ENCODE peak calls at places on chromosome X, in eight cellular contexts. One of them, this sample, is unnamed.

GRCh38 chrX:67351411-67351810 is 192.4 kb upstream of the AR start:
- DNase-seq in substantia nigra: no peak
- DNase-seq in NCI-H1105: no peak
- DNase-seq in coronary artery: no peak
- DNase-seq in suprapubic skin: no peak
- DNase-seq in activated naive CD4-positive, alpha-beta T cell: no peak
- DNase-seq in osteocyte: no peak
- DNase-seq in HTR-8/SVneo: no peak
- DNase-seq in this sample: no peak

GRCh38 chrX:42094208-42094607 is 170.9 kb upstream of the CASK start:
- DNase-seq in substantia nigra: no peak
- DNase-seq in NCI-H1105: no peak
- DNase-seq in coronary artery: no peak
- DNase-seq in suprapubic skin: no peak
- DNase-seq in activated naive CD4-positive, alpha-beta T cell: no peak
- DNase-seq in osteocyte: no peak
- DNase-seq in HTR-8/SVneo: peak; percentile 10
- DNase-seq in this sample: no peak

GRCh38 chrX:20237864-20238263 is 28.8 kb downstream of the RPS6KA3 start:
- DNase-seq in substantia nigra: no peak
- DNase-seq in NCI-H1105: no peak
- DNase-seq in coronary artery: no peak
- DNase-seq in suprapubic skin: no peak
- DNase-seq in activated naive CD4-positive, alpha-beta T cell: no peak
- DNase-seq in osteocyte: no peak
- DNase-seq in HTR-8/SVneo: no peak
- DNase-seq in this sample: no peak

GRCh38 chrX:16528620-16529019 is 121.3 kb upstream of the S100G start:
- DNase-seq in substantia nigra: no peak
- DNase-seq in NCI-H1105: no peak
- DNase-seq in coronary artery: no peak
- DNase-seq in suprapubic skin: no peak
- DNase-seq in activated naive CD4-positive, alpha-beta T cell: no peak
- DNase-seq in osteocyte: no peak
- DNase-seq in HTR-8/SVneo: no peak
- DNase-seq in this sample: no peak

GRCh38 chrX:2650865-2651264 is 40.2 kb upstream of the CD99 start:
- DNase-seq in substantia nigra: no peak
- DNase-seq in NCI-H1105: no peak
- DNase-seq in coronary artery: no peak
- DNase-seq in suprapubic skin: no peak
- DNase-seq in activated naive CD4-positive, alpha-beta T cell: no peak
- DNase-seq in osteocyte: no peak
- DNase-seq in HTR-8/SVneo: no peak
- DNase-seq in this sample: no peak

GRCh38 chrX:104330966-104331365 is 76.2 kb upstream of the ESX1 start:
- DNase-seq in substantia nigra: no peak
- DNase-seq in NCI-H1105: no peak
- DNase-seq in coronary artery: no peak
- DNase-seq in suprapubic skin: no peak
- DNase-seq in activated naive CD4-positive, alpha-beta T cell: no peak
- DNase-seq in osteocyte: no peak
- DNase-seq in HTR-8/SVneo: no peak
- DNase-seq in this sample: no peak

GRCh38 chrX:135477576-135477975 is 42.9 kb upstream of the INTS6L start:
- DNase-seq in substantia nigra: peak; percentile 2
- DNase-seq in NCI-H1105: peak; percentile 75
- DNase-seq in coronary artery: no peak
- DNase-seq in suprapubic skin: no peak
- DNase-seq in activated naive CD4-positive, alpha-beta T cell: no peak
- DNase-seq in osteocyte: no peak
- DNase-seq in HTR-8/SVneo: peak; percentile 3
- DNase-seq in this sample: no peak

GRCh38 chrX:23902419-23902818 is 5.3 kb downstream of the APOO start:
- DNase-seq in substantia nigra: no peak
- DNase-seq in NCI-H1105: peak; percentile 6
- DNase-seq in coronary artery: no peak
- DNase-seq in suprapubic skin: no peak
- DNase-seq in activated naive CD4-positive, alpha-beta T cell: no peak
- DNase-seq in osteocyte: no peak
- DNase-seq in HTR-8/SVneo: peak; percentile 61
- DNase-seq in this sample: no peak

GRCh38 chrX:97685753-97686152 is 802.0 kb downstream of the RPA4 start:
- DNase-seq in substantia nigra: no peak
- DNase-seq in NCI-H1105: peak; percentile 35
- DNase-seq in coronary artery: no peak
- DNase-seq in suprapubic skin: no peak
- DNase-seq in activated naive CD4-positive, alpha-beta T cell: no peak
- DNase-seq in osteocyte: no peak
- DNase-seq in HTR-8/SVneo: no peak
- DNase-seq in this sample: no peak

GRCh38 chrX:66544181-66544580 is 94.7 kb downstream of the EDA2R start:
- DNase-seq in substantia nigra: no peak
- DNase-seq in NCI-H1105: no peak
- DNase-seq in coronary artery: no peak
- DNase-seq in suprapubic skin: no peak
- DNase-seq in activated naive CD4-positive, alpha-beta T cell: no peak
- DNase-seq in osteocyte: no peak
- DNase-seq in HTR-8/SVneo: no peak
- DNase-seq in this sample: no peak

GRCh38 chrX:149161438-149162088 is 343.5 kb downstream of the IDS start:
- DNase-seq in substantia nigra: no peak
- DNase-seq in NCI-H1105: no peak
- DNase-seq in coronary artery: no peak
- DNase-seq in suprapubic skin: no peak
- DNase-seq in activated naive CD4-positive, alpha-beta T cell: no peak
- DNase-seq in osteocyte: no peak
- DNase-seq in HTR-8/SVneo: no peak
- DNase-seq in this sample: no peak

GRCh38 chrX:50609796-50610195 is 139.2 kb upstream of the DGKK start:
- DNase-seq in substantia nigra: no peak
- DNase-seq in NCI-H1105: no peak
- DNase-seq in coronary artery: no peak
- DNase-seq in suprapubic skin: no peak
- DNase-seq in activated naive CD4-positive, alpha-beta T cell: no peak
- DNase-seq in osteocyte: no peak
- DNase-seq in HTR-8/SVneo: no peak
- DNase-seq in this sample: no peak

GRCh38 chrX:118614150-118614549 is 113.3 kb upstream of the IL13RA1 start:
- DNase-seq in substantia nigra: no peak
- DNase-seq in NCI-H1105: no peak
- DNase-seq in coronary artery: no peak
- DNase-seq in suprapubic skin: no peak
- DNase-seq in activated naive CD4-positive, alpha-beta T cell: no peak
- DNase-seq in osteocyte: no peak
- DNase-seq in HTR-8/SVneo: no peak
- DNase-seq in this sample: no peak

GRCh38 chrX:57977992-57978391 is 67.7 kb upstream of the ZXDA start:
- DNase-seq in substantia nigra: no peak
- DNase-seq in NCI-H1105: no peak
- DNase-seq in coronary artery: no peak
- DNase-seq in suprapubic skin: no peak
- DNase-seq in activated naive CD4-positive, alpha-beta T cell: no peak
- DNase-seq in osteocyte: no peak
- DNase-seq in HTR-8/SVneo: no peak
- DNase-seq in this sample: no peak

GRCh38 chrX:132489256-132490085 is 633 bp upstream of the MBNL3 start:
- DNase-seq in substantia nigra: peak; percentile 4
- DNase-seq in NCI-H1105: peak; percentile 47
- DNase-seq in coronary artery: peak; percentile 74
- DNase-seq in suprapubic skin: peak; percentile 78
- DNase-seq in activated naive CD4-positive, alpha-beta T cell: peak; percentile 20
- DNase-seq in osteocyte: peak; percentile 87
- DNase-seq in HTR-8/SVneo: no peak
- DNase-seq in this sample: peak; percentile 80

GRCh38 chrX:13938766-13939530 is 90.7 kb downstream of the GEMIN8 start:
- DNase-seq in substantia nigra: no peak
- DNase-seq in NCI-H1105: no peak
- DNase-seq in coronary artery: no peak
- DNase-seq in suprapubic skin: no peak
- DNase-seq in activated naive CD4-positive, alpha-beta T cell: no peak
- DNase-seq in osteocyte: no peak
- DNase-seq in HTR-8/SVneo: no peak
- DNase-seq in this sample: peak; percentile 69

GRCh38 chrX:49061490-49061889 is 2.7 kb downstream of the CCDC120 start:
- DNase-seq in substantia nigra: no peak
- DNase-seq in NCI-H1105: no peak
- DNase-seq in coronary artery: no peak
- DNase-seq in suprapubic skin: no peak
- DNase-seq in activated naive CD4-positive, alpha-beta T cell: no peak
- DNase-seq in osteocyte: no peak
- DNase-seq in HTR-8/SVneo: no peak
- DNase-seq in this sample: no peak

GRCh38 chrX:39381446-39381845 is 580.2 kb downstream of the MID1IP1 start:
- DNase-seq in substantia nigra: no peak
- DNase-seq in NCI-H1105: no peak
- DNase-seq in coronary artery: no peak
- DNase-seq in suprapubic skin: no peak
- DNase-seq in activated naive CD4-positive, alpha-beta T cell: no peak
- DNase-seq in osteocyte: no peak
- DNase-seq in HTR-8/SVneo: no peak
- DNase-seq in this sample: no peak

GRCh38 chrX:1618689-1619088 is 3.8 kb downstream of the ASMT start:
- DNase-seq in substantia nigra: no peak
- DNase-seq in NCI-H1105: no peak
- DNase-seq in coronary artery: no peak
- DNase-seq in suprapubic skin: no peak
- DNase-seq in activated naive CD4-positive, alpha-beta T cell: no peak
- DNase-seq in osteocyte: no peak
- DNase-seq in HTR-8/SVneo: no peak
- DNase-seq in this sample: no peak

GRCh38 chrX:12825801-12826200 is 34.6 kb downstream of the PRPS2 start:
- DNase-seq in substantia nigra: no peak
- DNase-seq in NCI-H1105: no peak
- DNase-seq in coronary artery: no peak
- DNase-seq in suprapubic skin: no peak
- DNase-seq in activated naive CD4-positive, alpha-beta T cell: no peak
- DNase-seq in osteocyte: no peak
- DNase-seq in HTR-8/SVneo: peak; percentile 67
- DNase-seq in this sample: no peak

GRCh38 chrX:63922221-63922620 is 137.2 kb upstream of the ARHGEF9 start:
- DNase-seq in substantia nigra: no peak
- DNase-seq in NCI-H1105: no peak
- DNase-seq in coronary artery: no peak
- DNase-seq in suprapubic skin: no peak
- DNase-seq in activated naive CD4-positive, alpha-beta T cell: no peak
- DNase-seq in osteocyte: no peak
- DNase-seq in HTR-8/SVneo: no peak
- DNase-seq in this sample: no peak

GRCh38 chrX:99820197-99820596 is 589.9 kb downstream of the PCDH19 start:
- DNase-seq in substantia nigra: no peak
- DNase-seq in NCI-H1105: no peak
- DNase-seq in coronary artery: no peak
- DNase-seq in suprapubic skin: no peak
- DNase-seq in activated naive CD4-positive, alpha-beta T cell: no peak
- DNase-seq in osteocyte: no peak
- DNase-seq in HTR-8/SVneo: no peak
- DNase-seq in this sample: no peak

GRCh38 chrX:21978346-21978745 is 37.8 kb downstream of the SMS start:
- DNase-seq in substantia nigra: no peak
- DNase-seq in NCI-H1105: no peak
- DNase-seq in coronary artery: no peak
- DNase-seq in suprapubic skin: no peak
- DNase-seq in activated naive CD4-positive, alpha-beta T cell: no peak
- DNase-seq in osteocyte: no peak
- DNase-seq in HTR-8/SVneo: no peak
- DNase-seq in this sample: no peak

GRCh38 chrX:132858018-132858417 is 100.4 kb downstream of the HS6ST2 start:
- DNase-seq in substantia nigra: no peak
- DNase-seq in NCI-H1105: no peak
- DNase-seq in coronary artery: no peak
- DNase-seq in suprapubic skin: no peak
- DNase-seq in activated naive CD4-positive, alpha-beta T cell: no peak
- DNase-seq in osteocyte: no peak
- DNase-seq in HTR-8/SVneo: no peak
- DNase-seq in this sample: no peak

GRCh38 chrX:14529288-14529989 is at the start of gene GLRA2:
- DNase-seq in substantia nigra: no peak
- DNase-seq in NCI-H1105: no peak
- DNase-seq in coronary artery: no peak
- DNase-seq in suprapubic skin: no peak
- DNase-seq in activated naive CD4-positive, alpha-beta T cell: no peak
- DNase-seq in osteocyte: no peak
- DNase-seq in HTR-8/SVneo: no peak
- DNase-seq in this sample: no peak

GRCh38 chrX:133495464-133496391 is 80.4 kb upstream of the GPC4 start:
- DNase-seq in substantia nigra: peak; percentile 0
- DNase-seq in NCI-H1105: no peak
- DNase-seq in coronary artery: peak; percentile 75
- DNase-seq in suprapubic skin: peak; percentile 68
- DNase-seq in activated naive CD4-positive, alpha-beta T cell: no peak
- DNase-seq in osteocyte: no peak
- DNase-seq in HTR-8/SVneo: no peak
- DNase-seq in this sample: no peak

This sample was measured in type B pancreatic cell.